ENCODE peak calls at places on chromosomes 5 and 9, in six cellular contexts. S is activated T-helper 9 cell treated with anti-CD3 and anti-CD28 coated beads, Interleukin-2, amount 50 U/mL, for 16 hours; D is COR-L47; M is Right ventricle myocardium superior; W is gastrocnemius medialis; X is H9. T is an unnamed sample.

GRCh38 chr5:178313316-178313715 is 80.7 kb upstream of the PHYKPL start:
- DNase-seq in D (no peak), M (peak; percentile 17), X (no peak), S (no peak), W (no peak), T (no peak)

GRCh38 chr5:55853818-55854217 is 2.7 kb downstream of the IL31RA start:
- DNase-seq in S (no peak), D (no peak), X (no peak), W (no peak), M (no peak), T (peak; percentile 10)

GRCh38 chr5:146731909-146732659 is 146.5 kb downstream of the PPP2R2B start:
- DNase-seq in D (no peak), M (no peak), W (no peak), S (no peak), X (no peak), T (peak; percentile 85)

GRCh38 chr9:18058564-18058963 is 415.4 kb upstream of the ADAMTSL1 start:
- DNase-seq in M (no peak), X (no peak), S (no peak), W (no peak), D (no peak), T (peak; percentile 5)

GRCh38 chr5:138824924-138825863 is 49.9 kb downstream of the LRRTM2 start:
- DNase-seq in M (no peak), W (no peak), S (no peak), X (no peak), D (no peak), T (peak; percentile 63)

GRCh38 chr5:163760498-163760897 is 255.1 kb downstream of the MAT2B start:
- DNase-seq in X (no peak), S (no peak), W (no peak), D (no peak), M (no peak), T (peak; percentile 73)

GRCh38 chr5:181160144-181160754 is 12.9 kb downstream of the OR2V2 start:
- DNase-seq in X (peak; percentile 75), D (no peak), W (no peak), S (peak; percentile 69), M (peak; percentile 52), T (peak; percentile 55)

GRCh38 chr5:136006164-136006563 is 22.6 kb upstream of the TGFBI start:
- DNase-seq in S (no peak), W (peak; percentile 49), M (no peak), X (no peak), D (no peak), T (no peak)

GRCh38 chr9:109986423-109987055 is 206.5 kb downstream of the PALM2AKAP2 start:
- DNase-seq in M (no peak), X (no peak), W (no peak), D (no peak), S (no peak), T (peak; percentile 91)

GRCh38 chr9:6078382-6079105 is 63.1 kb upstream of the RANBP6 start:
- DNase-seq in W (no peak), S (no peak), D (no peak), X (no peak), M (no peak), T (no peak)

GRCh38 chr5:89037090-89037489 is 154.1 kb upstream of the MEF2C start:
- DNase-seq in D (no peak), S (no peak), M (no peak), W (no peak), X (no peak), T (no peak)

GRCh38 chr5:143008809-143009521 is 238.8 kb downstream of the ARHGAP26 start:
- DNase-seq in S (peak; percentile 63), M (no peak), W (no peak), D (no peak), X (no peak), T (peak; percentile 82)

GRCh38 chr9:101465330-101465915 is 29.8 kb upstream of the ALDOB start:
- DNase-seq in M (peak; percentile 61), W (no peak), X (peak; percentile 41), S (no peak), D (peak; percentile 45), T (peak; percentile 72)

T was measured in fibroblast of villous mesenchyme.